ENCODE peak calls at places on chromosomes 2 and 18, in five cellular contexts. L is HuH-7.5; O is left ventricle myocardium superior; W is activated CD4-positive, alpha-beta T cell treated with anti-CD3 and anti-CD28 coated beads, Interleukin-2, amount 10 ng/mL, durations not matched to agents 7 days and 5 days; U is GM20000. S is an unnamed sample.

GRCh38 chr2:160156665-160157064 is 43.4 kb downstream of the ITGB6 start:
- DNase-seq in W (no peak), O (no peak), L (no peak), U (no peak), S (no peak)

GRCh38 chr18:49652841-49653240 is 91.0 kb downstream of the LIPG start:
- DNase-seq in O (no peak), U (no peak), W (no peak), L (no peak), S (no peak)

GRCh38 chr2:224134003-224134734 is 95.1 kb upstream of the SERPINE2 start:
- DNase-seq in L (no peak), O (no peak), U (no peak), W (no peak), S (no peak)

GRCh38 chr2:41879367-41879871 is 168.4 kb upstream of the PKDCC start:
- DNase-seq in O (no peak), U (no peak), L (no peak), W (no peak), S (no peak)

GRCh38 chr2:11784747-11785610 is 38.5 kb downstream of the LPIN1 start:
- DNase-seq in U (peak), W (peak), O (peak), L (peak), S (no peak)

GRCh38 chr2:73205611-73206010 is 3.2 kb downstream of the NOTO start:
- DNase-seq in U (no peak), O (no peak), L (no peak), W (no peak), S (peak)

GRCh38 chr2:133063792-133064191 is 393.8 kb upstream of the LYPD1 start:
- DNase-seq in L (no peak), W (peak), O (no peak), U (no peak), S (no peak)

GRCh38 chr2:45820048-45820447 is 168.6 kb downstream of the PRKCE start:
- DNase-seq in L (no peak), W (no peak), O (no peak), U (no peak), S (no peak)

GRCh38 chr2:95390272-95390880 is 12.1 kb upstream of the FAHD2A start:
- DNase-seq in U (no peak), O (no peak), L (no peak), W (no peak), S (no peak)

GRCh38 chr2:85156141-85156540 is 22.9 kb downstream of the TCF7L1 start:
- DNase-seq in L (no peak), O (no peak), W (no peak), U (no peak), S (no peak)

GRCh38 chr2:68737717-68738116 is 3.1 kb downstream of the ARHGAP25 start:
- DNase-seq in U (peak), O (no peak), L (no peak), W (peak), S (no peak)

GRCh38 chr2:239369631-239370161 is 31.1 kb downstream of the HDAC4 start:
- DNase-seq in W (peak), O (no peak), U (peak), L (no peak), S (peak)

GRCh38 chr18:72742002-72742401 is 125.8 kb downstream of the NETO1 start:
- DNase-seq in L (no peak), U (no peak), W (no peak), O (no peak), S (no peak)

GRCh38 chr2:11996618-11997017 is 250.2 kb downstream of the LPIN1 start:
- DNase-seq in O (no peak), L (no peak), W (no peak), U (no peak), S (peak)

GRCh38 chr2:46098606-46099005 is 198.6 kb upstream of the EPAS1 start:
- DNase-seq in W (peak), O (no peak), L (no peak), U (no peak), S (peak)

GRCh38 chr2:23268467-23269263 is 116.3 kb upstream of the KLHL29 start:
- DNase-seq in L (no peak), U (no peak), W (no peak), O (no peak), S (peak)

GRCh38 chr2:63840081-63840784 is 1.5 kb upstream of the UGP2 start:
- DNase-seq in W (peak), L (peak), O (no peak), U (peak), S (no peak)

GRCh38 chr18:73679941-73680700 is 467.5 kb downstream of the FBXO15 start:
- DNase-seq in L (no peak), O (no peak), W (no peak), U (no peak), S (no peak)

GRCh38 chr18:5466256-5466655 is 77.5 kb downstream of the EPB41L3 start:
- DNase-seq in U (no peak), W (no peak), O (no peak), L (no peak), S (no peak)

GRCh38 chr18:63342206-63342605 is 22.6 kb upstream of the BCL2 start:
- DNase-seq in U (peak), W (peak), O (no peak), L (peak), S (no peak)

GRCh38 chr2:132609101-132609890 is 60.7 kb downstream of the LYPD1 start:
- DNase-seq in O (no peak), L (no peak), W (no peak), U (no peak), S (no peak)

GRCh38 chr2:113105047-113105446 is 22.4 kb upstream of the IL1RN start:
- DNase-seq in L (no peak), W (no peak), O (no peak), U (no peak), S (no peak)

GRCh38 chr2:203861197-203861596 is 6.4 kb upstream of the CTLA4 start:
- DNase-seq in L (no peak), W (no peak), U (no peak), O (no peak), S (no peak)

GRCh38 chr2:1455466-1455865 is 42.2 kb downstream of the TPO start:
- DNase-seq in L (no peak), U (no peak), O (no peak), W (no peak), S (peak)

GRCh38 chr2:100418563-100418962 is 1.1 kb upstream of the CHST10 start:
- DNase-seq in U (no peak), W (no peak), O (no peak), L (no peak), S (no peak)

GRCh38 chr18:42306208-42306980 is 351.4 kb downstream of the PIK3C3 start:
- DNase-seq in O (no peak), W (no peak), U (no peak), L (no peak), S (no peak)

GRCh38 chr2:144279165-144279564 is 240.8 kb downstream of the ZEB2 start:
- DNase-seq in W (no peak), L (no peak), O (no peak), U (no peak), S (no peak)

GRCh38 chr2:32369222-32369621 is 12.4 kb downstream of the BIRC6 start:
- DNase-seq in U (no peak), L (no peak), O (no peak), W (no peak), S (no peak)

GRCh38 chr18:10378688-10379465 is 75.6 kb upstream of the APCDD1 start:
- DNase-seq in L (no peak), W (no peak), O (no peak), U (no peak), S (peak)

GRCh38 chr2:68387408-68388350 is 22.6 kb downstream of the PLEK start:
- DNase-seq in U (peak), O (no peak), W (peak), L (no peak), S (no peak)

GRCh38 chr2:64120928-64121327 is 23.3 kb downstream of the PELI1 start:
- DNase-seq in U (no peak), W (no peak), O (no peak), L (no peak), S (no peak)

GRCh38 chr2:45418532-45418931 is 192.5 kb downstream of the SRBD1 start:
- DNase-seq in U (no peak), O (no peak), W (no peak), L (no peak), S (no peak)

GRCh38 chr2:138630164-138630563 is 128.6 kb downstream of the SPOPL start:
- DNase-seq in U (no peak), W (no peak), L (no peak), O (no peak), S (no peak)

GRCh38 chr18:13558132-13558531 is 168.2 kb downstream of the FAM210A start:
- DNase-seq in O (peak), W (peak), U (peak), L (peak), S (no peak)

GRCh38 chr2:213317929-213318328 is 33.7 kb downstream of the SPAG16 start:
- DNase-seq in U (no peak), W (no peak), L (no peak), O (no peak), S (peak)

GRCh38 chr18:3453540-3454364 is 3.8 kb downstream of the TGIF1 start:
- DNase-seq in L (no peak), W (peak), O (peak), U (peak), S (peak)

GRCh38 chr2:230060672-230061293 is 7.9 kb downstream of the SLC16A14 start:
- DNase-seq in L (no peak), W (no peak), O (no peak), U (no peak), S (no peak)

GRCh38 chr2:105712166-105712915 is 32.4 kb upstream of the NCK2 start:
- DNase-seq in O (no peak), L (no peak), U (no peak), W (no peak), S (no peak)

S was measured in BJ.